ENCODE peak calls at places on chromosomes 1 and 21, in ten cellular contexts. One of them, this sample, is unnamed.
A peak's percentile ranks its signal among the peaks of the same experiment; 100 is the strongest.

GRCh38 chr1:240093120-240093961 is 1.7 kb downstream of the FMN2 start:
- DNase-seq in Panc1: no peak
- DNase-seq in ovary: no peak
- DNase-seq in ascending aorta: no peak
- DNase-seq in Caco-2: no peak
- DNase-seq in pancreas: peak; percentile 61
- DNase-seq in fibroblast of lung: peak; percentile 45
- DNase-seq in right atrium auricular region: no peak
- DNase-seq in CD4-positive, alpha-beta T cell: no peak
- DNase-seq in A549: no peak
- DNase-seq in this sample: no peak

GRCh38 chr1:170664283-170664827 is 424 bp downstream of the PRRX1 start:
- DNase-seq in fibroblast of lung: no peak
- DNase-seq in pancreas: peak; percentile 82
- DNase-seq in ascending aorta: no peak
- DNase-seq in ovary: no peak
- DNase-seq in CD4-positive, alpha-beta T cell: no peak
- DNase-seq in Caco-2: no peak
- DNase-seq in right atrium auricular region: no peak
- DNase-seq in A549: peak; percentile 38
- DNase-seq in Panc1: no peak
- DNase-seq in this sample: no peak

GRCh38 chr1:99808391-99809115 is 41.6 kb upstream of the AGL start:
- DNase-seq in Caco-2: peak; percentile 58
- DNase-seq in ascending aorta: no peak
- DNase-seq in ovary: peak; percentile 28
- DNase-seq in Panc1: peak; percentile 32
- DNase-seq in pancreas: no peak
- DNase-seq in A549: peak; percentile 32
- DNase-seq in fibroblast of lung: peak; percentile 92
- DNase-seq in right atrium auricular region: no peak
- DNase-seq in CD4-positive, alpha-beta T cell: peak; percentile 3
- DNase-seq in this sample: peak; percentile 56

GRCh38 chr1:39204441-39205081 is at the start of gene MACF1:
- DNase-seq in pancreas: no peak
- DNase-seq in Panc1: no peak
- DNase-seq in ascending aorta: peak; percentile 55
- DNase-seq in right atrium auricular region: peak; percentile 86
- DNase-seq in CD4-positive, alpha-beta T cell: no peak
- DNase-seq in Caco-2: no peak
- DNase-seq in ovary: peak; percentile 87
- DNase-seq in fibroblast of lung: peak; percentile 99
- DNase-seq in A549: peak; percentile 50
- DNase-seq in this sample: peak; percentile 60

GRCh38 chr1:175073054-175073453 is 5.4 kb downstream of the TNN start:
- DNase-seq in A549: no peak
- DNase-seq in ovary: no peak
- DNase-seq in right atrium auricular region: no peak
- DNase-seq in ascending aorta: no peak
- DNase-seq in CD4-positive, alpha-beta T cell: no peak
- DNase-seq in Caco-2: no peak
- DNase-seq in pancreas: no peak
- DNase-seq in Panc1: no peak
- DNase-seq in fibroblast of lung: peak; percentile 8
- DNase-seq in this sample: no peak

GRCh38 chr1:155166006-155166372 is 7.1 kb downstream of the KRTCAP2 start:
- DNase-seq in ascending aorta: no peak
- DNase-seq in Panc1: no peak
- DNase-seq in right atrium auricular region: peak; percentile 57
- DNase-seq in Caco-2: no peak
- DNase-seq in ovary: no peak
- DNase-seq in A549: no peak
- DNase-seq in CD4-positive, alpha-beta T cell: no peak
- DNase-seq in fibroblast of lung: no peak
- DNase-seq in pancreas: no peak
- DNase-seq in this sample: no peak

GRCh38 chr1:237386362-237387143 is 344.6 kb downstream of the RYR2 start:
- DNase-seq in right atrium auricular region: no peak
- DNase-seq in ascending aorta: no peak
- DNase-seq in A549: peak; percentile 15
- DNase-seq in Panc1: peak; percentile 38
- DNase-seq in pancreas: no peak
- DNase-seq in fibroblast of lung: peak; percentile 12
- DNase-seq in Caco-2: no peak
- DNase-seq in ovary: no peak
- DNase-seq in CD4-positive, alpha-beta T cell: no peak
- DNase-seq in this sample: no peak

GRCh38 chr1:28927442-28928305 is 13.3 kb downstream of the EPB41 start:
- DNase-seq in right atrium auricular region: no peak
- DNase-seq in fibroblast of lung: peak; percentile 24
- DNase-seq in CD4-positive, alpha-beta T cell: no peak
- DNase-seq in pancreas: no peak
- DNase-seq in ascending aorta: no peak
- DNase-seq in ovary: no peak
- DNase-seq in Panc1: no peak
- DNase-seq in A549: no peak
- DNase-seq in Caco-2: no peak
- DNase-seq in this sample: no peak

GRCh38 chr1:206569548-206569947 is 42.7 kb downstream of the EIF2D start:
- DNase-seq in fibroblast of lung: no peak
- DNase-seq in Caco-2: no peak
- DNase-seq in A549: no peak
- DNase-seq in pancreas: no peak
- DNase-seq in ovary: no peak
- DNase-seq in Panc1: no peak
- DNase-seq in right atrium auricular region: no peak
- DNase-seq in ascending aorta: no peak
- DNase-seq in CD4-positive, alpha-beta T cell: no peak
- DNase-seq in this sample: no peak

GRCh38 chr1:100387209-100387608 is 34.9 kb downstream of the CDC14A start:
- DNase-seq in pancreas: no peak
- DNase-seq in Panc1: no peak
- DNase-seq in ascending aorta: no peak
- DNase-seq in fibroblast of lung: peak; percentile 72
- DNase-seq in A549: no peak
- DNase-seq in right atrium auricular region: no peak
- DNase-seq in ovary: no peak
- DNase-seq in CD4-positive, alpha-beta T cell: no peak
- DNase-seq in Caco-2: no peak
- DNase-seq in this sample: no peak

GRCh38 chr21:44904141-44904923 is 16.4 kb downstream of the ITGB2 start:
- DNase-seq in A549: no peak
- DNase-seq in Panc1: no peak
- DNase-seq in pancreas: no peak
- DNase-seq in ascending aorta: no peak
- DNase-seq in ovary: no peak
- DNase-seq in CD4-positive, alpha-beta T cell: no peak
- DNase-seq in right atrium auricular region: no peak
- DNase-seq in fibroblast of lung: no peak
- DNase-seq in Caco-2: no peak
- DNase-seq in this sample: no peak

GRCh38 chr1:212179394-212180076 is 105.7 kb upstream of the PPP2R5A start:
- DNase-seq in fibroblast of lung: peak; percentile 95
- DNase-seq in Caco-2: no peak
- DNase-seq in pancreas: no peak
- DNase-seq in A549: peak; percentile 40
- DNase-seq in right atrium auricular region: no peak
- DNase-seq in ascending aorta: no peak
- DNase-seq in Panc1: peak; percentile 10
- DNase-seq in CD4-positive, alpha-beta T cell: no peak
- DNase-seq in ovary: no peak
- DNase-seq in this sample: no peak

GRCh38 chr1:154095456-154095855 is 59.4 kb downstream of the NUP210L start:
- DNase-seq in Caco-2: no peak
- DNase-seq in ascending aorta: no peak
- DNase-seq in fibroblast of lung: no peak
- DNase-seq in right atrium auricular region: no peak
- DNase-seq in Panc1: no peak
- DNase-seq in ovary: no peak
- DNase-seq in A549: no peak
- DNase-seq in CD4-positive, alpha-beta T cell: no peak
- DNase-seq in pancreas: no peak
- DNase-seq in this sample: no peak

GRCh38 chr1:51910618-51911017 is 32.1 kb upstream of the NRDC start:
- DNase-seq in fibroblast of lung: no peak
- DNase-seq in right atrium auricular region: no peak
- DNase-seq in A549: no peak
- DNase-seq in ascending aorta: no peak
- DNase-seq in CD4-positive, alpha-beta T cell: no peak
- DNase-seq in pancreas: no peak
- DNase-seq in Panc1: no peak
- DNase-seq in ovary: no peak
- DNase-seq in Caco-2: no peak
- DNase-seq in this sample: no peak

GRCh38 chr1:223348439-223348838 is 15.5 kb downstream of the SUSD4 start:
- DNase-seq in Caco-2: no peak
- DNase-seq in right atrium auricular region: no peak
- DNase-seq in Panc1: no peak
- DNase-seq in ascending aorta: no peak
- DNase-seq in fibroblast of lung: no peak
- DNase-seq in pancreas: no peak
- DNase-seq in CD4-positive, alpha-beta T cell: no peak
- DNase-seq in ovary: no peak
- DNase-seq in A549: no peak
- DNase-seq in this sample: no peak

GRCh38 chr21:15250384-15250783 is 185.6 kb upstream of the NRIP1 start:
- DNase-seq in Caco-2: no peak
- DNase-seq in Panc1: no peak
- DNase-seq in A549: no peak
- DNase-seq in pancreas: no peak
- DNase-seq in fibroblast of lung: peak; percentile 78
- DNase-seq in ascending aorta: no peak
- DNase-seq in right atrium auricular region: no peak
- DNase-seq in CD4-positive, alpha-beta T cell: no peak
- DNase-seq in ovary: no peak
- DNase-seq in this sample: no peak

GRCh38 chr21:42258885-42259407 is 40.0 kb downstream of the ABCG1 start:
- DNase-seq in ovary: no peak
- DNase-seq in fibroblast of lung: no peak
- DNase-seq in CD4-positive, alpha-beta T cell: no peak
- DNase-seq in Panc1: no peak
- DNase-seq in Caco-2: no peak
- DNase-seq in ascending aorta: no peak
- DNase-seq in A549: no peak
- DNase-seq in right atrium auricular region: no peak
- DNase-seq in pancreas: peak; percentile 35
- DNase-seq in this sample: no peak
- TF ChIP-seq CTCF in ovary: no peak
- TF ChIP-seq CTCF in fibroblast of lung: no peak
- TF ChIP-seq CTCF in CD4-positive, alpha-beta T cell: peak; percentile 44
- TF ChIP-seq CTCF in Panc1: no peak
- TF ChIP-seq CTCF in Caco-2: no peak
- TF ChIP-seq CTCF in ascending aorta: no peak
- TF ChIP-seq CTCF in A549: no peak
- TF ChIP-seq CTCF in right atrium auricular region: no peak
- TF ChIP-seq CTCF in pancreas: no peak
- TF ChIP-seq CTCF in this sample: peak; percentile 19

GRCh38 chr1:37739222-37739621 is 25.7 kb downstream of the EPHA10 start:
- DNase-seq in Caco-2: peak; percentile 16
- DNase-seq in ovary: no peak
- DNase-seq in Panc1: peak; percentile 25
- DNase-seq in A549: no peak
- DNase-seq in right atrium auricular region: no peak
- DNase-seq in ascending aorta: no peak
- DNase-seq in pancreas: no peak
- DNase-seq in fibroblast of lung: no peak
- DNase-seq in CD4-positive, alpha-beta T cell: no peak
- DNase-seq in this sample: peak; percentile 69

GRCh38 chr1:37746806-37747205 is 18.1 kb downstream of the EPHA10 start:
- DNase-seq in fibroblast of lung: no peak
- DNase-seq in Caco-2: no peak
- DNase-seq in CD4-positive, alpha-beta T cell: no peak
- DNase-seq in pancreas: no peak
- DNase-seq in A549: no peak
- DNase-seq in Panc1: no peak
- DNase-seq in ovary: no peak
- DNase-seq in right atrium auricular region: no peak
- DNase-seq in ascending aorta: no peak
- DNase-seq in this sample: no peak

GRCh38 chr1:37741662-37742061 is 23.3 kb downstream of the EPHA10 start:
- DNase-seq in ovary: no peak
- DNase-seq in A549: no peak
- DNase-seq in ascending aorta: no peak
- DNase-seq in pancreas: no peak
- DNase-seq in fibroblast of lung: no peak
- DNase-seq in right atrium auricular region: no peak
- DNase-seq in CD4-positive, alpha-beta T cell: no peak
- DNase-seq in Caco-2: no peak
- DNase-seq in Panc1: no peak
- DNase-seq in this sample: no peak

GRCh38 chr1:37741130-37741529 is 23.8 kb downstream of the EPHA10 start:
- DNase-seq in A549: no peak
- DNase-seq in fibroblast of lung: peak; percentile 20
- DNase-seq in ascending aorta: no peak
- DNase-seq in CD4-positive, alpha-beta T cell: no peak
- DNase-seq in Caco-2: no peak
- DNase-seq in ovary: no peak
- DNase-seq in Panc1: no peak
- DNase-seq in right atrium auricular region: no peak
- DNase-seq in pancreas: no peak
- DNase-seq in this sample: no peak
- H3K9me3 ChIP-seq in A549: no peaks in the 10 kb centered on the region
- H3K9me3 ChIP-seq in fibroblast of lung: no peaks in the 10 kb centered on the region
- H3K9me3 ChIP-seq in ascending aorta: no peaks in the 10 kb centered on the region
- H3K9me3 ChIP-seq in CD4-positive, alpha-beta T cell: peaks cover 4% of the 10 kb centered on the region
- H3K9me3 ChIP-seq in Caco-2: no peaks in the 10 kb centered on the region
- H3K9me3 ChIP-seq in ovary: no peaks in the 10 kb centered on the region
- H3K9me3 ChIP-seq in Panc1: no peaks in the 10 kb centered on the region
- H3K9me3 ChIP-seq in right atrium auricular region: no peaks in the 10 kb centered on the region
- H3K9me3 ChIP-seq in pancreas: no peaks in the 10 kb centered on the region
- H3K9me3 ChIP-seq in this sample: no peaks in the 10 kb centered on the region

DNA sequence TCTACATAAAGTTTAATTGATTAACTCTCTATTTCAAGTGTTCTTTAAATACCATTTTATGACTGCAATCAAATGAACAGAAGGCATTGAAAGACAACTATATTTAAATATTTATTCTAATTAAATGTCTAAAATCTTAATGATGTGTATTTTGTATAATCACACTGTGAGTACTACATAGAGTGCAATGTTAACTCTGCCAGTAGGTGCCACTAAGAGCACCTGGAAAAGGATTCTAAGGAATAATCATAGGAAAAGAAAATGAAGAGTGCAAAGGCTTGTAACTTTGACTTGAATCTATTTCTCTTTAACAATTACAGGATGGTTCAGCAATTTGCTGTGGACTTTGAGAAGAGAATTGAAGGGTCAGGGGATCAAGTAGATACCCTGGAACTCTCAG is 200.4 kb downstream of the DNM3 start:
- DNase-seq in Panc1: peak; percentile 18
- DNase-seq in right atrium auricular region: no peak
- DNase-seq in pancreas: no peak
- DNase-seq in ascending aorta: no peak
- DNase-seq in A549: no peak
- DNase-seq in CD4-positive, alpha-beta T cell: no peak
- DNase-seq in ovary: peak; percentile 49
- DNase-seq in fibroblast of lung: peak; percentile 46
- DNase-seq in Caco-2: no peak
- DNase-seq in this sample: no peak
- TF ChIP-seq CTCF in Panc1: peak; percentile 66
- TF ChIP-seq CTCF in right atrium auricular region: no peak
- TF ChIP-seq CTCF in pancreas: no peak
- TF ChIP-seq CTCF in ascending aorta: peak; percentile 58
- TF ChIP-seq CTCF in A549: peak; percentile 50
- TF ChIP-seq CTCF in CD4-positive, alpha-beta T cell: no peak
- TF ChIP-seq CTCF in ovary: peak; percentile 87
- TF ChIP-seq CTCF in fibroblast of lung: peak; percentile 31
- TF ChIP-seq CTCF in Caco-2: peak; percentile 37
- TF ChIP-seq CTCF in this sample: peak; percentile 28

GRCh38 chr1:2824999-2825398 is 23.5 kb upstream of the TTC34 start:
- DNase-seq in right atrium auricular region: no peak
- DNase-seq in ovary: no peak
- DNase-seq in ascending aorta: no peak
- DNase-seq in Panc1: no peak
- DNase-seq in Caco-2: no peak
- DNase-seq in fibroblast of lung: no peak
- DNase-seq in CD4-positive, alpha-beta T cell: no peak
- DNase-seq in A549: no peak
- DNase-seq in pancreas: peak; percentile 26
- DNase-seq in this sample: no peak
- H3K9me3 ChIP-seq in right atrium auricular region: no peaks in the 10 kb centered on the region
- H3K9me3 ChIP-seq in ovary: no peaks in the 10 kb centered on the region
- H3K9me3 ChIP-seq in ascending aorta: no peaks in the 10 kb centered on the region
- H3K9me3 ChIP-seq in Panc1: no peaks in the 10 kb centered on the region
- H3K9me3 ChIP-seq in Caco-2: no peaks in the 10 kb centered on the region
- H3K9me3 ChIP-seq in fibroblast of lung: no peaks in the 10 kb centered on the region
- H3K9me3 ChIP-seq in CD4-positive, alpha-beta T cell: peaks cover 5% of the 10 kb centered on the region
- H3K9me3 ChIP-seq in A549: no peaks in the 10 kb centered on the region
- H3K9me3 ChIP-seq in pancreas: no peaks in the 10 kb centered on the region
- H3K9me3 ChIP-seq in this sample: no peaks in the 10 kb centered on the region

This sample was measured in colonic mucosa.